ENCODE peak calls at places on chromosome 15, in five cellular contexts. One of them, this sample, is unnamed.

GRCh38 chr15:81337713-81338157 is 13.8 kb upstream of the STARD5 start:
- DNase-seq in NT2/D1: no peak
- DNase-seq in H54: no peak
- DNase-seq in GM23338: no peak
- DNase-seq in ureter: peak
- DNase-seq in this sample: no peak

GRCh38 chr15:59540654-59541053 is 70.9 kb upstream of the GCNT3 start:
- DNase-seq in NT2/D1: no peak
- DNase-seq in H54: no peak
- DNase-seq in GM23338: no peak
- DNase-seq in ureter: no peak
- DNase-seq in this sample: no peak

GRCh38 chr15:29821416-29822099 is 710 bp downstream of the TJP1 start:
- DNase-seq in NT2/D1: peak
- DNase-seq in H54: peak
- DNase-seq in GM23338: peak
- DNase-seq in ureter: peak
- DNase-seq in this sample: peak

GRCh38 chr15:66834863-66835557 is 133.0 kb downstream of the SMAD6 start:
- DNase-seq in NT2/D1: peak
- DNase-seq in H54: no peak
- DNase-seq in GM23338: peak
- DNase-seq in ureter: no peak
- DNase-seq in this sample: peak

GRCh38 chr15:68114356-68114755 is 60.2 kb downstream of the PIAS1 start:
- DNase-seq in NT2/D1: no peak
- DNase-seq in H54: no peak
- DNase-seq in GM23338: no peak
- DNase-seq in ureter: no peak
- DNase-seq in this sample: no peak

GRCh38 chr15:89127054-89127702 is 38.9 kb downstream of the ABHD2 start:
- DNase-seq in NT2/D1: no peak
- DNase-seq in H54: no peak
- DNase-seq in GM23338: no peak
- DNase-seq in ureter: no peak
- DNase-seq in this sample: no peak

GRCh38 chr15:91871797-91872196 is 18.3 kb downstream of the SLCO3A1 start:
- DNase-seq in NT2/D1: no peak
- DNase-seq in H54: no peak
- DNase-seq in GM23338: no peak
- DNase-seq in ureter: no peak
- DNase-seq in this sample: no peak

GRCh38 chr15:70530906-70531305 is 232.5 kb downstream of the UACA start:
- DNase-seq in NT2/D1: no peak
- DNase-seq in H54: no peak
- DNase-seq in GM23338: no peak
- DNase-seq in ureter: peak
- DNase-seq in this sample: no peak

GRCh38 chr15:92123848-92124631 is 269.6 kb upstream of the ST8SIA2 start:
- DNase-seq in NT2/D1: peak
- DNase-seq in H54: no peak
- DNase-seq in GM23338: peak
- DNase-seq in ureter: no peak
- DNase-seq in this sample: no peak

This sample was measured in HAP-1.